ENCODE peak calls at places on chromosome 12, in seven cellular contexts. A is cardiac fibroblast, N is brain microvascular endothelial cell, X is LNCaP clone FGC, H is lower lobe of right lung, M is fibroblast of lung, E is upper lobe of left lung. D is an unnamed sample.
A peak's percentile ranks its signal among the peaks of the same experiment; 100 is the strongest.

GRCh38 chr12:105393586-105393985 is 63.1 kb downstream of the C12orf75 start:
- DNase-seq in A (peak; percentile 51), E (no peak), M (peak; percentile 15), X (no peak), N (peak; percentile 46), H (no peak), D (no peak)

GRCh38 chr12:53867216-53868012 is 71.2 kb upstream of the HOXC13 start:
- DNase-seq in A (peak; percentile 14), X (no peak), H (no peak), E (no peak), M (peak; percentile 24), N (no peak), D (no peak)

GRCh38 chr12:104910196-104910840 is 47.8 kb downstream of the SLC41A2 start:
- DNase-seq in X (no peak), E (no peak), A (peak; percentile 64), H (no peak), M (peak; percentile 37), N (peak; percentile 24), D (no peak)

GRCh38 chr12:76020281-76020680 is 11.3 kb downstream of the PHLDA1 start:
- DNase-seq in M (peak; percentile 73), X (no peak), N (peak; percentile 69), E (peak; percentile 75), H (peak; percentile 50), A (peak; percentile 91), D (no peak)

GRCh38 chr12:94151577-94151976 is 3.2 kb downstream of the PLXNC1 start:
- DNase-seq in M (no peak), N (no peak), A (no peak), X (no peak), H (no peak), E (no peak), D (no peak)

GRCh38 chr12:123720141-123720814 is 8.1 kb downstream of the ATP6V0A2 start:
- DNase-seq in A (no peak), H (no peak), E (no peak), N (no peak), M (no peak), X (no peak), D (no peak)

GRCh38 chr12:71840226-71840847 is 778 bp downstream of the TBC1D15 start:
- DNase-seq in E (no peak), M (peak; percentile 86), X (no peak), H (no peak), N (peak; percentile 50), A (peak; percentile 86), D (no peak)

GRCh38 chr12:82708507-82708906 is 21.8 kb downstream of the TMTC2 start:
- DNase-seq in E (no peak), X (no peak), H (no peak), A (no peak), N (no peak), M (peak; percentile 5), D (no peak)

GRCh38 chr12:4421590-4422031 is 24.0 kb downstream of the FGF6 start:
- DNase-seq in M (peak; percentile 39), X (peak; percentile 8), H (no peak), N (peak; percentile 24), E (no peak), A (peak; percentile 50), D (no peak)

GRCh38 chr12:92098594-92099370 is 46.9 kb downstream of the BTG1 start:
- DNase-seq in A (no peak), N (no peak), H (no peak), X (no peak), M (no peak), E (no peak), D (no peak)

DNA sequence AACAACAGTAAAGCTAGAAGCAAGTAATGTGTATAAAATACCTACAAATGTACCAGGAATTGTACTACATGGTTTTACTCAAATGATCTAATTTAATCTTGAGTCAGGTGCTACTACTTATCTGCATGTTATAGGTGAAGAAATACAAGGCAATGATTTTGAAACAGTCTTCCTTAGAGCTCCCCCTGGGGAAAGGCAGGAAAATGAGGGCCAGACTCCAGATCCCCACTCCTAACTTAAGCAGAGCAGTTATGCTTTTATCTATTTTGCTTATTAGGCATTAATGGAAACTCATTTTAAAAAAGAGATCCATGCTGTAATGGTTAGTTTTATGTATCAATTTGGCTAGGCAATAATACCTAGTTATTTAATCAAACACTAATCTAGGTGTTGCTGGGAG is 109.3 kb upstream of the CPSF6 start:
- DNase-seq in E (no peak), A (peak; percentile 35), N (no peak), H (no peak), X (no peak), M (peak; percentile 1), D (no peak)
- TF ChIP-seq CTCF in E (no peak), A (peak; percentile 32), N (no peak), H (peak; percentile 30), X (peak; percentile 44), M (peak; percentile 21), D (no peak)

DNA sequence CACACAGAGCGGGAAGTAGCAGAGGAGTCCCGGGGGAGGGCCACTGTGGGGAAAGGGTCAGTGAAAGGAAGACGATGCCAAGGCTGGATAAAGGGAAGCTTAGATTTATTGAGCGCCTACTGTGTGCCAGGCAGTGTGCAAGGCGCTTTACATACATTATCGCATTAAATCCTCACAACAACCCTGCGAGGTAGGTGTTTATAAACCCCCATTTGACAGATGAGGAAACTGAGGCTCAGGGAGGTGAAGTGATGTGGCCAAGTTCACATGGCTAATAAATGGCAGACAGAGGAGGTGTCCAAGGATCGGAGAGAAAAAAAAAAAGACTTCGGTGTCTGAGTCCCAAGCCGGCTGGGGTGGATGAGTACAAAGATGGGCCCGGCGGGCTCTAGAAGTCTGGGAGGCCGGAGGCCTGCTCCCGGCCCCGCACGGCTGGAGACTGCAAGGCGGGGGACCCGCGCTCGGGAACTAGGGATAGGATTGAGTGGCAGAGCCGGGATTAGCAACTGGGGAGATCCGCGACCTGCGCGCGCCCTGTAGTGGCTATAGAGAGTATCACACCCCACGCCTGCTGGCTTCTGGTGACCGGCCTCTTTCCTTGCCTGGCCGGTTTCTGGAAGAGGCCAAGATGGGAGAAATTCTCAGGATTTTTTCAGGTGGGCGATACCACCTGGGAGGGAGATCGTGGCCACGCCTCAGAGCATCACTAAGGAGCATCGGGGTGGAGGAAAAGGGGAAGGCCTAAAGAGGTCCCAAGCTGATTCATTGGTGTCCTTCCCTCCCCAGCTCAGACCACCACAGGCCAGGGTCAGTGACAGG is 3.9 kb downstream of the DDN start:
- DNase-seq in N (peak; percentile 78), E (peak; percentile 87), A (peak; percentile 80), X (no peak), M (peak; percentile 79), H (peak; percentile 88), D (no peak)
- H3K4me3 ChIP-seq in N (peak overlapping the region; percentile 5), E (no peak overlapping the region), A (peak overlapping the region; percentile 11), X (peak overlapping the region; percentile 23), M (no peak overlapping the region), H (peak overlapping the region; percentile 37), D (peak overlapping the region; percentile 7)

DNA sequence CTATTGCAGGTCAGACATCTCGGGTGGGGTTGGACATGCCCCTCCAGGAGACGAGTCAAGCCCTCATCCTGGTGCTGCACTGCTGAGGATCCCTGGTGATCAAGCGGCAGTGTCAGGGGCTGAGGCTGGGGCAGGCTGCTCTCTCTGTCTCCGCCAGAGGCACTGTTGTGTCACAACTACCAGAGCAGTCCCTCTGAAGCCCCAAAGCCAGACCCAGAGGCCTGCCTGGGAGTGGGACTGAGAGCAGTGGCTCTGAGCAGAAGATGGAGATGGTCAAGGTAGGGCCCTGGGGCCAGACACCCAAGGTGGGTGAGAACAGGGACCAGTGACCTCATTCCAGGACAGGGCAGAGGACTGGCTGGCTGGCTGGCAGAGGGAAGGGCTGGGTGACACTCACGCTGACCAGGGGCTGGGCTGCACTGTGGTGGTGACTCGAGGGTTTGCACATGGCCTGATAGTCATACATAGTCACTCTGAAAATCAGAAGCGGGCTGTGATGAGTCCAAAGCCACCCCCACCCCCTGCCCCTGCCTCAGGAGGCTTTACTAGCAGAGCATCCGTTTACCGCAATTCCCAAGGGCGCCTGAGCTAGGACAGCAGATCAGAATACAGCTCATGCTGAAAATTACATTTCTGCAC is 19.6 kb upstream of the LRTM2 start:
- DNase-seq in X (no peak), M (peak; percentile 40), N (peak; percentile 56), H (peak; percentile 59), A (peak; percentile 66), E (peak; percentile 18), D (no peak)
- TF ChIP-seq CTCF in X (peak; percentile 2), M (peak; percentile 62), N (peak; percentile 52), H (peak; percentile 38), A (peak; percentile 63), E (peak; percentile 32), D (peak; percentile 66)

GRCh38 chr12:9701380-9702154 is 31.3 kb downstream of the CLECL1 start:
- DNase-seq in X (no peak), E (no peak), H (no peak), A (no peak), M (no peak), N (no peak), D (no peak)
- H3K4me3 ChIP-seq in X (no peak overlapping the region), E (no peak overlapping the region), H (no peak overlapping the region), A (no peak overlapping the region), M (no peak overlapping the region), N (no peak overlapping the region), D (no peak overlapping the region)

DNA sequence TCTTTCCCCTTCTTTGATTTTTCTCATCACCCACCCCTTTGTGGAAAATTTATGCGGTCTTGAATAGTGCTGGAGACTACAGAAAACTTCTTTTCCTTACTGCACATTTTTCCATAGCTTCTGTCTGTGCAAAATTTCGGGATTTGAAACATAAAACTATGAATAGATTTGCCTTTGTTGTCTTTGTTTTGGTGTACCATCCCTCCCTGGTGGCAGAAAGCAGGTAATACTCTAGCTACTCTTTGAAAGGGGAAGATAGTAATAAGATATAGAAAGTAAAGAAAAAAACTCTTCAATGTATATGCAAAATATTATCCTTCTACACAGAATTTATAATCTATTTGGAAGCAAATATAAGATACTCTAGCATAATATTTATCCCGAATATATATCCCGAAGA is 79.1 kb upstream of the LMO3 start:
- DNase-seq in H (no peak), A (peak; percentile 38), X (no peak), N (no peak), M (peak; percentile 1), E (no peak), D (no peak)
- TF ChIP-seq CTCF in H (peak; percentile 28), A (peak; percentile 49), X (peak; percentile 14), N (no peak), M (no peak), E (no peak), D (no peak)

DNA sequence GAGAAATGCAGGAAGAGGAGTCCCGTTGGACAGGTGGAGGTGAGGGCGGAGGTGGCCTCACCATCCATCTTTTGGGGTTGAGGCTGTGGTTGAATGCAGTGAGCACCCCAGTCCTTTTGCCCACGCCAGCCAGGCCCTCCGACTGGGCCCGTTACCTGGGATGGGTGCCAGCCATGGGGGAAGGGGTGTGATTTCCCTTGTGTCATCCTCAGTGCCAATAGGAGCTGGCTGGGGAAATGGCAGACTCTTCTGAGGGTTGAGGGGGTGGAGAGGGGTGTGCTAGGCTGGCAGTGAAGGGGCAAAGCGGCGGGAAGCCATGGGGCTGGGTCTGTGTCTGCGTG is 9.6 kb downstream of the KCNH3 start:
- DNase-seq in E (no peak), H (no peak), A (no peak), N (no peak), X (no peak), M (no peak), D (no peak)
- H3K4me3 ChIP-seq in E (peak overlapping the region; percentile 25), H (peak overlapping the region; percentile 47), A (no peak overlapping the region), N (peak overlapping the region; percentile 43), X (no peak overlapping the region), M (no peak overlapping the region), D (peak overlapping the region; percentile 38)

GRCh38 chr12:169528-170360 is 44.2 kb downstream of the SLC6A12 start:
- DNase-seq in E (no peak), N (no peak), X (no peak), M (no peak), A (no peak), H (no peak), D (no peak)
- TF ChIP-seq CTCF in E (no peak), N (peak; percentile 53), X (peak; percentile 4), M (no peak), A (peak; percentile 12), H (no peak), D (peak; percentile 39)